ENCODE peak calls at places on chromosomes 4 and X, in six cellular contexts. Y is CD4-positive, alpha-beta T cell; T is dorsolateral prefrontal cortex; H is right atrium auricular region; S is nephron progenitor cell; C is lower leg skin. B is an unnamed sample.

GRCh38 chr4:52368895-52369294 is 290.2 kb downstream of the USP46 start:
- DNase-seq in C (no peak), T (no peak), H (no peak), S (no peak), Y (no peak), B (no peak)

GRCh38 chr4:113952452-113953029 is 26.9 kb downstream of the ARSJ start:
- DNase-seq in C (no peak), H (no peak), S (peak), T (no peak), Y (no peak), B (peak)

GRCh38 chr4:4923208-4923607 is 63.7 kb downstream of the MSX1 start:
- DNase-seq in S (no peak), C (peak), H (no peak), T (no peak), Y (no peak), B (no peak)

GRCh38 chr4:2799444-2799911 is 6.6 kb downstream of the SH3BP2 start:
- DNase-seq in S (peak), T (peak), C (peak), H (no peak), Y (peak), B (no peak)

GRCh38 chr4:38621004-38621684 is 42.9 kb upstream of the KLF3 start:
- DNase-seq in H (no peak), T (no peak), S (no peak), C (no peak), Y (no peak), B (no peak)

GRCh38 chr4:38857354-38858096 is 908 bp upstream of the TLR6 start:
- DNase-seq in C (peak), S (no peak), Y (no peak), H (peak), T (no peak), B (no peak)

GRCh38 chr4:19748470-19748869 is 503.2 kb upstream of the SLIT2 start:
- DNase-seq in C (no peak), T (no peak), S (no peak), Y (no peak), H (peak), B (no peak)

GRCh38 chr4:111400736-111401135 is 744.5 kb upstream of the FAM241A start:
- DNase-seq in Y (no peak), T (no peak), H (no peak), S (no peak), C (no peak), B (no peak)

GRCh38 chrX:53284684-53285447 is 3.5 kb upstream of the IQSEC2 start:
- DNase-seq in T (no peak), S (peak), C (peak), H (peak), Y (peak), B (peak)

GRCh38 chr4:146124023-146124680 is 51.4 kb upstream of the LSM6 start:
- DNase-seq in T (no peak), Y (no peak), C (no peak), H (no peak), S (no peak), B (no peak)

GRCh38 chr4:120921456-120922389 is 803 bp downstream of the PRDM5 start:
- DNase-seq in Y (peak), H (peak), T (peak), C (peak), S (peak), B (peak)

GRCh38 chr4:146336413-146336807 is 122.1 kb downstream of the REELD1 start:
- DNase-seq in T (no peak), H (no peak), Y (no peak), S (no peak), C (no peak), B (no peak)

GRCh38 chr4:38859501-38859900 is 2.9 kb upstream of the TLR6 start:
- DNase-seq in S (no peak), T (no peak), Y (no peak), C (no peak), H (no peak), B (no peak)

GRCh38 chrX:37509349-37509748 is 62.1 kb upstream of the LANCL3 start:
- DNase-seq in S (no peak), Y (no peak), H (no peak), T (no peak), C (no peak), B (no peak)

GRCh38 chr4:36388710-36389109 is 107.3 kb downstream of the DTHD1 start:
- DNase-seq in T (no peak), Y (no peak), H (no peak), C (no peak), S (no peak), B (no peak)

GRCh38 chr4:140047017-140047640 is 106.9 kb downstream of the MAML3 start:
- DNase-seq in S (no peak), H (peak), Y (no peak), T (no peak), C (no peak), B (no peak)

GRCh38 chrX:115560978-115561604 is at the start of gene PLS3:
- DNase-seq in H (peak), C (peak), T (peak), Y (no peak), S (peak), B (peak)

GRCh38 chr4:81724925-81725329 is 253.2 kb upstream of the RASGEF1B start:
- DNase-seq in Y (no peak), H (peak), T (peak), C (peak), S (peak), B (no peak)

GRCh38 chrX:147803948-147804347 is 107.8 kb upstream of the FMR1 start:
- DNase-seq in H (no peak), S (no peak), C (no peak), T (no peak), Y (no peak), B (no peak)

GRCh38 chr4:84091266-84091665 is 407.8 kb downstream of the NKX6-1 start:
- DNase-seq in T (no peak), S (no peak), Y (no peak), H (no peak), C (no peak), B (no peak)

GRCh38 chr4:30979402-30979801 is 259.2 kb downstream of the PCDH7 start:
- DNase-seq in H (no peak), T (no peak), S (no peak), Y (no peak), C (no peak), B (no peak)

GRCh38 chr4:99612281-99612680 is 37.7 kb downstream of the MTTP start:
- DNase-seq in Y (no peak), T (no peak), S (no peak), C (no peak), H (no peak), B (no peak)

DNA sequence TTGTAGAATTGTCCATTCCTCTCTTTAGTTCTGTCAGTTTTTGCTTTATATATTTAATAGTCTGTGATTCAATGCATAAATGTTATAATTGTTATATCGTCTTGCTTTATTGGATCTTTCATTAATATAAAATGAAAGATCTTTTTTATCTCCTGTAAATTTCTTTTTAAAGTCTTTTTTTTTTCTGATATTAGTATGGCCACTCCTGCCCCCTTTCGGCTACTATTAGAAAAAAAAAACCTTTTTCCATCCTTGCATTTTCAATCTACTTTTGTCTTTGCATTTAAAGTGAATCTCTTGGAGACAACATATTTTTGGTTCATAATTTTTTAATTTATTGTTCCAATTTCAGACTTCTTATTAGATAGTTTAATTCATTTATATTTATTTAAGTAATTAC is 677.4 kb upstream of the NDST4 start:
- DNase-seq in Y (no peak), S (no peak), C (no peak), H (no peak), T (no peak), B (no peak)
- TF ChIP-seq CTCF in Y (no peak), S (peak), C (no peak), H (no peak), T (no peak), B (peak)

DNA sequence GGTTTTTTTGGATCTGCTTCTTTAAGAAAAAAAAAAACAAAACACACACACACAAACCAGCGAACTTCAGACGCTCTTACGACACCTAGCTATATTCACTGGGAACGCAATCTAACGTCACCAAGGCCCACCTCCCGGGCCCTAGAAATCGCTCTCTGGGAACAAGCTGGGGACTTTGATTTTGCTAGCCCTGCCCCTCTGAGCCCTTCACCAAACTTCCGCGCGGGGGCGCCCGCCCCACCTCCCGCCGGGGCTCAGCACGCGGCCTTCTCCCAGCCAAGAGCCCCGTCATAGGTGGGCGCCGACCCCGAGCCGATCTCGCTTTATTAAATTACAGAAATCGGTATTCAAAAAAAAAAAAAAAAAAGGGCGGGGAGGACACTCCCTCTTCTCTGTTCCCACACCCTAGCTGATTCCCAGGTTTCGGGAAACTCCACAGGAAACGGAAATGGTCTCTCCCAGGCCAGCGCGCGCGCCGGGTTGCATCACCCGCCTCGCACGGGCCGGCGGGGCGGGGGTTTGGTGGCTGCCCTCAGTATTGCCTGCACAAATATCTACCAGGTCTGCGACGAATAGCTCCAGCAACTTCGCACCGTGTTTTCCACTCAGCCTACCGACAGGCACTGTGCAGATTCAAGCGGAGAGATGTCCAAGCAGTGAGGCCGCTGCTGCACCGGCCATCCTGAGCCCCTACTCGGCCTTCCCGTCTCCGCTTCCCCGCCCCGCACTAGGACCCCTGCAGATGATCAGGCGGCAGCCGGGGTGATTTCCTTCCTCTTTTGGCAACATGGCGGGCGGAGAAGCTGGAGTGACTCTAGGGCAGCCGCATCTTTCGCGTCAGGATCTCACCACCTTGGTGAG is at the start of gene EIF2S3:
- DNase-seq in Y (peak), C (peak), S (peak), T (peak), H (peak), B (peak)
- TF ChIP-seq CTCF in Y (peak), C (no peak), S (peak), T (peak), H (peak), B (peak)

DNA sequence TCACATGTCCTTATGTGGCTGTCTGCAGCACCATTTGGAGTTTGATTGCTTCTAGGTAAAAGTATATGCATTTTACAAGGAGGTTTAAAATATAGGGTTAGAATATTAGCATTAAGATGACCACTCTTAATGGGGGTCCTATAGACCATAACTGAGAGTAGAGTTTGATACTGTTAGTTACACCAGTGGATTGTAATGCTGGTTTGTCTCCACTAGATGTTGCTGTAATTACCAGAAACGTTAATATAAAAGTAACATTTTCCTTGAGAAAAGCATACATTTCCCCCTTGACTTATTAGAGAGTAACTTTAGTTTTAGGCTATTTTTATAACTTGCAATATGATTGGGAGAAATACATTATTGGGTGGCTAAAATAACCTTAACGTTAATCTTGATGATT is 93.0 kb downstream of the ZXDA start:
- DNase-seq in H (no peak), S (no peak), T (no peak), C (no peak), Y (no peak), B (no peak)
- TF ChIP-seq CTCF in H (peak), S (no peak), T (peak), C (no peak), Y (no peak), B (peak)

DNA sequence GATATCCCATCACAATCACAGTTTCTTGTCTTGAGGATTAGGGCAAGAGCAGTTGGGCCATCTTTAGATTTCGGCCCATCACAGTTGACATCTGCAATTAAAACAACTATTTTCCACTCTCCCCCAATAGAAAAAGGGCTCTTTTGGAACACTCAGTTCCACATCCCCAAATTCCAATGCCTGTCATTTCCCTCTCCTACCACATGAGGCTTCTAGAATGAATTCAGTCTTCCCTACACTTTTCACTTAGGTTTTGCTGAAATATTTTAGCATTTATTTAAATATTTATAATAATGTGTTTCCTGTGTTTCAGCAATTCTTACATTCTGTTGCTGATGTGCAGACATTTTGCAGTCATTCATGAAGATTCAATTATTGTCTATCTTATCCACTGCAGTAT is 118.4 kb downstream of the COX18 start:
- DNase-seq in H (no peak), C (no peak), S (no peak), Y (no peak), T (no peak), B (no peak)
- TF ChIP-seq CTCF in H (no peak), C (no peak), S (no peak), Y (no peak), T (no peak), B (peak)

GRCh38 chrX:132614297-132614696 is 125.5 kb upstream of the MBNL3 start:
- DNase-seq in C (no peak), S (peak), T (no peak), Y (no peak), H (no peak), B (no peak)
- TF ChIP-seq CTCF in C (no peak), S (peak), T (no peak), Y (no peak), H (no peak), B (peak)

GRCh38 chr4:9762823-9763475 is 18.5 kb upstream of the DRD5 start:
- DNase-seq in H (peak), T (no peak), C (no peak), S (peak), Y (no peak), B (peak)

GRCh38 chr4:9764155-9764696 is 17.2 kb upstream of the DRD5 start:
- DNase-seq in Y (no peak), T (no peak), H (no peak), S (no peak), C (no peak), B (no peak)

GRCh38 chr4:9771069-9771468 is 10.4 kb upstream of the DRD5 start:
- DNase-seq in Y (no peak), H (no peak), C (no peak), S (no peak), T (no peak), B (no peak)

DNA sequence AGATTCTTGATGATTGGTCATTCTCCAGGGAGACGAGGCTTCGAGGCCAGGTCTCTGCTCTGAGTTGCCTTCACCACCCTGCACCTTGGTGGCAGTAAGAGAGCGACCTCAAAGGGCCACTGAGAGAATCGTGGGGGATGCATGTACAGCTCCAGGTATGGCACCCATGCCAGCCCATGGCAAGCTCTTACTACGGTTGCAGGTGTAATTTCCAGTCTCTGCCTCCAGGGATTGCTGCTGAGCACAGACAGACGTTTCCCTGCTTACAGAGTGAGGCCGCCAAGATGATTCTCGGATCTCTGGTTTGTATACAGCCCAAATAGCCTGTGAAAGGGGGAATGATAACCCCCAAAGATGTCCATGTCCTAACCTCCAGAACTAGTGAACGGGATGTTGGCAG is 16.3 kb upstream of the DRD5 start:
- DNase-seq in H (no peak), C (peak), T (no peak), S (peak), Y (no peak), B (peak)
- TF ChIP-seq CTCF in H (peak), C (no peak), T (peak), S (peak), Y (no peak), B (peak)

GRCh38 chr4:23337292-23337691 is 552.6 kb downstream of the PPARGC1A start:
- DNase-seq in S (no peak), C (no peak), Y (no peak), H (no peak), T (no peak), B (no peak)

GRCh38 chr4:23332266-23332665 is 557.6 kb downstream of the PPARGC1A start:
- DNase-seq in T (no peak), C (no peak), Y (no peak), H (no peak), S (no peak), B (no peak)

GRCh38 chr4:23333556-23333945 is 556.3 kb downstream of the PPARGC1A start:
- DNase-seq in S (no peak), T (no peak), C (no peak), H (no peak), Y (no peak), B (no peak)

GRCh38 chr4:23333946-23334878 is 555.6 kb downstream of the PPARGC1A start:
- DNase-seq in C (no peak), S (no peak), H (no peak), Y (no peak), T (no peak), B (no peak)
- TF ChIP-seq CTCF in C (no peak), S (no peak), H (no peak), Y (peak), T (no peak), B (peak)

GRCh38 chrX:131752493-131753198 is 208.8 kb downstream of the OR13H1 start:
- DNase-seq in Y (no peak), H (no peak), S (no peak), T (peak), C (peak), B (no peak)
- TF ChIP-seq CTCF in Y (no peak), H (peak), S (no peak), T (peak), C (no peak), B (no peak)

GRCh38 chrX:15143050-15143824 is 126.6 kb downstream of the ASB9 start:
- DNase-seq in T (no peak), Y (peak), S (peak), H (no peak), C (no peak), B (peak)

GRCh38 chrX:15142084-15142715 is 127.7 kb downstream of the ASB9 start:
- DNase-seq in H (no peak), T (no peak), S (no peak), Y (no peak), C (no peak), B (no peak)

GRCh38 chrX:15143825-15144121 is 126.1 kb downstream of the ASB9 start:
- DNase-seq in T (no peak), C (no peak), Y (no peak), S (no peak), H (no peak), B (no peak)

GRCh38 chrX:15150578-15150977 is 119.3 kb downstream of the ASB9 start:
- DNase-seq in H (no peak), T (no peak), S (no peak), C (no peak), Y (no peak), B (no peak)

DNA sequence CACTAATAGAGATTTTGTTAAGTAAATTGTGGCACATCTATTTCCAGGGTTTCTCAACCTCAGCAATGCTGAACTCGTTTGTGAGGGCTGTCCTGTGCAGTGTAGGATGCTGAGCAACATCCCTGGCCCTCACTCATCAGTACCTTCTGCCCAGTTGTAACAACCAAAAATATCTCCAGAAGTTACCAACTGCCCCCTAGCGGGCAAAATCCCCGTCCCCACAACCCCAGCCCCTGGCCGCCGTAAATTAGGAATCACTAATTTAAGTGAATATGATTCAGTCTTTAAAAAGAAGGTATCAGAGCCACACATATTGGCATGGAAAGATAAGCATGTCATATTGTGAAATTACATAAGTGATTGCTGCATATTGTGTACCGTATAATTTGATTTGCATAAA is 123.4 kb downstream of the ASB9 start:
- DNase-seq in C (no peak), T (no peak), Y (no peak), H (no peak), S (peak), B (peak)
- TF ChIP-seq CTCF in C (no peak), T (peak), Y (peak), H (no peak), S (peak), B (peak)

B was measured in neural crest cell.